ENCODE peak calls at places on chromosomes 13 and 19, in eight cellular contexts. X is HTR-8/SVneo, W is endothelial cell of umbilical vein, J is IMR-90, P is K562, K is anterior cingulate cortex, E is tibial artery, O is LNCaP clone FGC. G is an unnamed sample.

GRCh38 chr13:50149932-50150331 is 134.7 kb downstream of the KCNRG start:
- DNase-seq in X (no peak), W (peak; percentile 35), J (no peak), P (peak; percentile 26), K (no peak), E (no peak), O (peak; percentile 61), G (no peak)

GRCh38 chr19:33292595-33293254 is 9.6 kb downstream of the CEBPA start:
- DNase-seq in X (no peak), W (no peak), J (no peak), P (no peak), K (no peak), E (no peak), O (peak; percentile 75), G (peak; percentile 33)

GRCh38 chr19:50300814-50301606 is 28.2 kb downstream of the KCNC3 start:
- DNase-seq in X (peak; percentile 59), W (peak; percentile 91), J (peak; percentile 79), P (no peak), K (no peak), E (no peak), O (peak; percentile 17), G (peak; percentile 91)

GRCh38 chr13:25847635-25848616 is 203.9 kb downstream of the SHISA2 start:
- DNase-seq in X (no peak), W (no peak), J (no peak), P (no peak), K (no peak), E (no peak), O (no peak), G (no peak)

GRCh38 chr19:53094749-53095575 is 8.3 kb downstream of the ZNF160 start:
- DNase-seq in X (no peak), W (no peak), J (no peak), P (peak; percentile 18), K (no peak), E (no peak), O (no peak), G (no peak)

GRCh38 chr19:1592755-1593628 is at the start of gene MBD3:
- DNase-seq in X (peak; percentile 92), W (peak; percentile 89), J (peak; percentile 93), P (peak; percentile 99), K (peak; percentile 89), E (peak; percentile 96), O (peak; percentile 72), G (peak; percentile 89)

GRCh38 chr13:110137677-110138008 is 169.3 kb downstream of the COL4A1 start:
- DNase-seq in X (peak; percentile 55), W (no peak), J (no peak), P (peak; percentile 30), K (no peak), E (no peak), O (peak; percentile 31), G (peak; percentile 22)

GRCh38 chr13:78875792-78876580 is 217.0 kb upstream of the OBI1 start:
- DNase-seq in X (no peak), W (no peak), J (no peak), P (no peak), K (no peak), E (no peak), O (no peak), G (no peak)

GRCh38 chr19:19657397-19657783 is 6.1 kb downstream of the ATP13A1 start:
- DNase-seq in X (no peak), W (no peak), J (no peak), P (peak; percentile 1), K (peak; percentile 25), E (no peak), O (no peak), G (peak; percentile 49)

GRCh38 chr13:111152836-111153235 is 37.7 kb downstream of the ARHGEF7 start:
- DNase-seq in X (peak; percentile 5), W (no peak), J (no peak), P (no peak), K (no peak), E (no peak), O (no peak), G (peak; percentile 24)

GRCh38 chr13:79549355-79550106 is 68.6 kb downstream of the NDFIP2 start:
- DNase-seq in X (no peak), W (no peak), J (peak; percentile 38), P (no peak), K (no peak), E (no peak), O (no peak), G (no peak)

GRCh38 chr19:47679251-47679900 is 33.8 kb upstream of the EHD2 start:
- DNase-seq in X (no peak), W (no peak), J (no peak), P (no peak), K (no peak), E (no peak), O (no peak), G (no peak)

GRCh38 chr19:12864721-12865715 is 16.2 kb downstream of the DNASE2 start:
- DNase-seq in X (no peak), W (no peak), J (no peak), P (no peak), K (no peak), E (no peak), O (no peak), G (no peak)

GRCh38 chr13:31755803-31756212 is 16.5 kb downstream of the RXFP2 start:
- DNase-seq in X (peak; percentile 22), W (no peak), J (peak; percentile 87), P (no peak), K (no peak), E (no peak), O (no peak), G (peak; percentile 96)

GRCh38 chr13:24172071-24172470 is 11.6 kb downstream of the SPATA13 start:
- DNase-seq in X (no peak), W (no peak), J (no peak), P (no peak), K (no peak), E (no peak), O (no peak), G (peak; percentile 11)

GRCh38 chr13:113801289-113801961 is 42.4 kb downstream of the TMEM255B start:
- DNase-seq in X (no peak), W (no peak), J (no peak), P (no peak), K (no peak), E (peak; percentile 45), O (no peak), G (no peak)

GRCh38 chr19:38730731-38731589 is 13.3 kb downstream of the CAPN12 start:
- DNase-seq in X (no peak), W (no peak), J (no peak), P (no peak), K (no peak), E (peak; percentile 62), O (no peak), G (no peak)

GRCh38 chr19:54429176-54429495 is 13.9 kb downstream of the TTYH1 start:
- DNase-seq in X (no peak), W (no peak), J (no peak), P (no peak), K (no peak), E (no peak), O (no peak), G (no peak)